ENCODE peak calls at places on chromosomes 11 and 22, in five cellular contexts. I is CD8-positive, alpha-beta T cell; D is choroid plexus epithelial cell; Y is left ventricle myocardium inferior; P is coronary artery. T is an unnamed sample.

GRCh38 chr22:38732251-38732815 is 23.5 kb downstream of the SUN2 start:
- DNase-seq in D (no peak), P (no peak), I (no peak), Y (no peak), T (no peak)

GRCh38 chr22:19121631-19122142 is 525 bp downstream of the DGCR2 start:
- DNase-seq in Y (peak), D (peak), I (no peak), P (peak), T (peak)

GRCh38 chr22:37295946-37296345 is 13.6 kb downstream of the CYTH4 start:
- DNase-seq in P (no peak), Y (no peak), D (no peak), I (no peak), T (no peak)

GRCh38 chr22:39205344-39206021 is 39.3 kb downstream of the PDGFB start:
- DNase-seq in I (peak), D (peak), Y (no peak), P (peak), T (peak)

GRCh38 chr22:43996170-43996980 is 27.7 kb upstream of the PARVB start:
- DNase-seq in D (no peak), Y (peak), I (peak), P (no peak), T (no peak)

GRCh38 chr11:62025429-62026105 is 58.1 kb upstream of the FTH1 start:
- DNase-seq in I (peak), Y (peak), D (peak), P (peak), T (peak)

GRCh38 chr22:30245181-30245984 is 1.2 kb downstream of the LIF start:
- DNase-seq in I (no peak), D (no peak), Y (no peak), P (no peak), T (no peak)

GRCh38 chr11:13772223-13773046 is 104.0 kb downstream of the FAR1 start:
- DNase-seq in Y (no peak), I (no peak), D (peak), P (no peak), T (peak)

GRCh38 chr11:69443138-69443967 is 38.1 kb upstream of the LINC01488 start:
- DNase-seq in D (peak), P (peak), I (peak), Y (peak), T (peak)

GRCh38 chr11:86183694-86184093 is 60.9 kb upstream of the EED start:
- DNase-seq in Y (no peak), P (no peak), I (no peak), D (peak), T (peak)

GRCh38 chr22:17930455-17931313 is 93.7 kb downstream of the MICAL3 start:
- DNase-seq in Y (no peak), I (no peak), P (no peak), D (no peak), T (no peak)

GRCh38 chr22:33242078-33242477 is 183.9 kb upstream of the SYN3 start:
- DNase-seq in I (no peak), P (no peak), D (no peak), Y (no peak), T (peak)

GRCh38 chr11:132099692-132100091 is 729.3 kb downstream of the NTM start:
- DNase-seq in Y (peak), D (no peak), I (no peak), P (no peak), T (peak)

GRCh38 chr11:123797065-123797940 is 8.8 kb downstream of the OR6M1 start:
- DNase-seq in I (no peak), D (no peak), P (no peak), Y (no peak), T (no peak)

GRCh38 chr11:27385245-27385644 is 22.2 kb upstream of the CCDC34 start:
- DNase-seq in P (peak), I (no peak), D (peak), Y (no peak), T (peak)

GRCh38 chr11:106021181-106021966 is 666 bp downstream of the MSANTD4 start:
- DNase-seq in I (no peak), D (peak), P (no peak), Y (no peak), T (peak)

GRCh38 chr11:134372536-134372935 is 39.5 kb downstream of the B3GAT1 start:
- DNase-seq in D (no peak), P (no peak), Y (no peak), I (no peak), T (no peak)

GRCh38 chr22:38572065-38572464 is 2.1 kb upstream of the DMC1 start:
- DNase-seq in I (no peak), Y (no peak), P (no peak), D (peak), T (peak)

GRCh38 chr11:103798456-103798855 is 238.0 kb upstream of the DDI1 start:
- DNase-seq in Y (no peak), D (peak), I (no peak), P (no peak), T (no peak)

GRCh38 chr11:32960553-32961164 is 55.0 kb upstream of the DEPDC7 start:
- DNase-seq in D (peak), I (no peak), P (no peak), Y (no peak), T (peak)

GRCh38 chr22:24894998-24895397 is 51.5 kb downstream of the LHFPL7 start:
- DNase-seq in I (no peak), P (peak), Y (peak), D (peak), T (peak)

GRCh38 chr22:30183861-30184278 is 62.7 kb downstream of the LIF start:
- DNase-seq in I (no peak), D (peak), Y (no peak), P (no peak), T (no peak)

GRCh38 chr11:2807276-2807681 is 78.3 kb downstream of the CDKN1C start:
- DNase-seq in Y (peak), I (no peak), D (peak), P (peak), T (no peak)

GRCh38 chr11:128467041-128467440 is 120.3 kb downstream of the ETS1 start:
- DNase-seq in D (no peak), P (no peak), I (no peak), Y (no peak), T (no peak)

GRCh38 chr11:125093502-125093901 is 17.9 kb downstream of the TMEM218 start:
- DNase-seq in D (no peak), P (no peak), Y (no peak), I (no peak), T (no peak)

GRCh38 chr11:83292709-83293435 is 6.7 kb upstream of the CCDC90B start:
- DNase-seq in I (no peak), Y (no peak), P (no peak), D (peak), T (peak)

GRCh38 chr11:86916330-86916729 is 38.9 kb downstream of the FZD4 start:
- DNase-seq in Y (no peak), D (peak), I (no peak), P (no peak), T (peak)

GRCh38 chr11:59728913-59729312 is 15.3 kb upstream of the OR10V1 start:
- DNase-seq in P (no peak), D (no peak), Y (no peak), I (no peak), T (peak)

GRCh38 chr22:44718418-44718817 is 16.4 kb downstream of the PRR5 start:
- DNase-seq in D (no peak), P (no peak), I (no peak), Y (no peak), T (no peak)

DNA sequence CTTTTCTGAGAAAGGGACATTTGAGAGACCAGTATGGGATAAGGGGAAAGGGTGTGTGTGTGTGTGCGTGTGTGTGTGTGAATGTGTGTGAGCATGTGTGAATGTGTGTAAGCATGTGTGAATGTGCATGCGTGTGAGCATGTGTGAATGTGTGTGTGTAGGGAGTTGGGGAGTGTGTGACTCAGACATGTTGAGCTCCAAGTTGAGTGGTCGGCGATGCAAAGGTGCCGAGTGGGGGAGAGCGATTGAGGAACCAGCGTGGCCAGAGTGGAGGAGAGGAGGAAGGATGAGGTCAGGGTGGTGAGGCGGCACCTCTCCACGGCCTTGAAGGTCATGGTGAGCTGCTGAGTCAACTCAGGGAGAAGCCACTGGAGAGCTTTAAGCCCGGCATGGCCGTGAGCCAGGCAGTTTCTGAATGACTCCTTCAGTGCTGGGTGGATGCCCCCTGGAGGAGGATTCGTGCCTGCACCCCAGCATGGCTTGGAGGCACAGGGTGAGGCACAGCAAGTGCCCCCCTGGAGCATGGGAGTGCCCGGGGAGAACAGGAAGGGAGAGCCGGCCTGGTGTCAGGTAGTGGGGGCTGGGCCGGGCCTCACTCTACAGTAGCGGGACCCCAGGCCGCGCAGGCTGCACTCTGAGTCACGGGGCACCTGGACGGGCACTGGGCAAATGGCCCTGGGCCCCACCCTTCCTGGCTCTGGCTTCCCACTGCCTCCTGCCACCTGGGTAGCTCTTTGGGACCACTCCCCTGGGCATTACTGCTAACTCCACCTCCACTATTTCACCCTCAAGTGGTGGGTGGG is 8.2 kb upstream of the CCDC88B start:
- DNase-seq in Y (peak), I (peak), D (peak), P (no peak), T (peak)
- TF ChIP-seq CTCF in Y (peak), I (peak), D (peak), P (no peak), T (peak)

DNA sequence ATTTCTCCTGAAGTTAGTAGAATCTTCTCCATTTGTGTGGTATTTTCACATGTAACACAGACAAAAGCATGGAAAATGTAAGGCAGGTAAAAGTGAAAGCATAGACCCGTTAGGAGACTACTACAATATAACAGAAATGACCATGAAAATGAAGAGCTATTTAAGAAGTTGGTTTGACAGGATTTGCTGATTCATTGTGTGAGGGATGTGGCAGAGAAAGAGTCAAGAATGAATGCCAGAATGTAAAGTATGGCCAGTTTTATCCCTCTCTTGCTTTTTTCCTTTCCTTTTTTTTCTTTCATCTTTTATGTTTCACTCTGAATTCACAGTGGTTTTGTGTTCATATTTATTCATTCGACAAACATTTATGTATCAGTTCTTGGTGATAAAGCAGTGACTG is 115.9 kb downstream of the ARFGAP2 start:
- DNase-seq in D (peak), I (no peak), Y (no peak), P (no peak), T (no peak)
- H3K4me3 ChIP-seq in D (no peak), I (no peak), Y (no peak), P (no peak), T (no peak)

GRCh38 chr11:117200813-117201515 is 1.8 kb downstream of the TAGLN start:
- DNase-seq in P (no peak), Y (no peak), I (no peak), D (no peak), T (no peak)
- TF ChIP-seq CTCF in P (no peak), Y (no peak), I (no peak), D (no peak), T (no peak)

GRCh38 chr11:72641900-72642814 is 32.1 kb downstream of the PDE2A start:
- DNase-seq in P (no peak), Y (peak), I (no peak), D (no peak), T (peak)

GRCh38 chr11:72646024-72646423 is 28.2 kb downstream of the PDE2A start:
- DNase-seq in I (no peak), P (no peak), D (no peak), Y (no peak), T (no peak)

GRCh38 chr11:72643547-72643946 is 30.7 kb downstream of the PDE2A start:
- DNase-seq in D (no peak), I (no peak), Y (no peak), P (peak), T (peak)

GRCh38 chr11:72641522-72641899 is 32.7 kb downstream of the PDE2A start:
- DNase-seq in Y (no peak), D (no peak), P (no peak), I (no peak), T (no peak)

GRCh38 chr11:72642815-72643511 is 31.3 kb downstream of the PDE2A start:
- DNase-seq in Y (peak), I (peak), D (peak), P (no peak), T (no peak)
- H3K4me3 ChIP-seq in Y (peak), I (peak), D (peak), P (peak), T (peak)

DNA sequence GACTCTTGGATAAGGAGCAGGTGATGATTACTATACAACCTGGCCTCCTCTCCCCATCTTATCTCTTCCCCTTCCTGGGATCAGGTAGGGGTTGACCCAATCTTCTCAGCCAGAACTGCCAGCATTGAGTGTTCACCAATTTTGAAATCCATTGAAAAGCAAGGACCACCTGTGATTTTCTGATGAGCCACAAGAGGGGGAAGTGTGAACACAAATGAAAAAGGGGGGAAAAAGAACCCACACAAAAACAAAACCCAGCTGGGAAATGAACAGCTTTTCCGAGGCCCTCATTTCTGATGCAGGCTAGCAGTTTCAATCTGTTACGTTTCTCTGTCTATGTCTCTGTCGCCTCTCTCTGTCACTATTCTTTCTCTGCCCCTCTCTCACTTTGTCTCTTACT is 161.9 kb downstream of the INSC start:
- DNase-seq in I (no peak), P (no peak), D (peak), Y (no peak), T (no peak)
- TF ChIP-seq CTCF in I (no peak), P (no peak), D (peak), Y (peak), T (no peak)

GRCh38 chr22:40256501-40256900 is 78.8 kb downstream of the TNRC6B start:
- DNase-seq in D (no peak), I (no peak), Y (no peak), P (no peak), T (no peak)
- H3K4me3 ChIP-seq in D (no peak), I (no peak), Y (no peak), P (no peak), T (no peak)

GRCh38 chr11:129992161-129992944 is 10.3 kb downstream of the PRDM10 start:
- DNase-seq in Y (no peak), I (no peak), D (peak), P (no peak), T (peak)
- TF ChIP-seq CTCF in Y (peak), I (peak), D (peak), P (no peak), T (peak)

DNA sequence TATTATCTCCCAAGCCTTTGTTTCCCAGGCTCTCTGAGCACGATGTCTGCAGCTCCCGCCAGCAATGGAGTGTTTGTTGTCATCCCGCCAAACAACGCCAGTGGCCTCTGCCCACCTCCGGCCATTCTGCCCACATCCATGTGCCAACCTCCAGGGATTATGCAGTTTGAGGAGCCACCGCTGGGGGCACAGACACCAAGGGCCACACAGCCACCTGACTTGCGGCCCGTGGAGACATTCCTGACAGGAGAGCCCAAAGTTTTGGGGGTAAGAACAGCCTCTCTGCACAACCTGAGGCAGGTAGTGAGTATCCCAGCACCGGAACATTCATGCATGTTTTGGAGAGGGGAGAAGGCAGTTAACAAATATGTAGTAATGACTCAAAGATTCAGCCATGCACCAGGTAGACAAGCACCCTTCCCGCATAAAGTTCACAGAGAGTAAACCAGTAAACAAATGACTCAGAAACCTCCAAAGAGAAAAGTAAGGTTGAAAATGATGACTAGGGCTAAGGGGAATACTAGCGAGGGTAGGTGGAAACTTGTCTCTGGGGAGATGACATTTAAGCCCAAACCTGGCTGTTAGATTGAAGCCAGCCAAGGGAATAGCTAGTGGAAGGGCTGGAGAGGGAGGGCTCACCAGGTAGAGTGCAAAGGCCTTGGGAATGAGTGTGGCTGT is 7.2 kb downstream of the MS4A15 start:
- DNase-seq in P (peak), D (no peak), I (no peak), Y (no peak), T (no peak)
- H3K4me3 ChIP-seq in P (no peak), D (no peak), I (no peak), Y (no peak), T (no peak)

T was measured in epithelial cell of esophagus.